ENCODE peak calls at places on chromosomes 2 and 18, in nine cellular contexts. Y is AG08395; O is occipital lobe; V is stimulated activated CD8-positive, alpha-beta memory T cell treated with anti-CD3 and anti-CD28 coated beads, Interleukin-2, amount 100 ng/mL, for 48 hours; U is endodermal cell; S is body of pancreas; G is fibroblast of pulmonary artery; T is cardiac muscle cell; H is stimulated activated CD4-positive, alpha-beta T cell treated with anti-CD3 and anti-CD28 coated beads, Interleukin-4, amount 100 ng/mL, for 4 hours. E is an unnamed sample.

GRCh38 chr2:169109502-169110409 is 40.4 kb downstream of the DHRS9 start:
- DNase-seq in Y (peak), O (peak), V (peak), U (peak), S (peak), G (peak), T (peak), H (peak), E (peak)

GRCh38 chr2:36568533-36569246 is 29.3 kb downstream of the FEZ2 start:
- DNase-seq in Y (peak), O (no peak), V (no peak), U (no peak), S (no peak), G (peak), T (no peak), H (no peak), E (no peak)

GRCh38 chr18:63237911-63238710 is 81.5 kb downstream of the BCL2 start:
- DNase-seq in Y (peak), O (no peak), V (no peak), U (peak), S (peak), G (peak), T (peak), H (no peak), E (no peak)

GRCh38 chr2:231545105-231545902 is 15.1 kb upstream of the NMUR1 start:
- DNase-seq in Y (no peak), O (no peak), V (peak), U (no peak), S (no peak), G (peak), T (no peak), H (peak), E (no peak)

GRCh38 chr2:137987011-137987410 is 22.7 kb downstream of the HNMT start:
- DNase-seq in Y (no peak), O (no peak), V (no peak), U (no peak), S (no peak), G (no peak), T (no peak), H (no peak), E (no peak)

GRCh38 chr2:120857931-120858330 is 122.3 kb downstream of the GLI2 start:
- DNase-seq in Y (no peak), O (no peak), V (no peak), U (no peak), S (no peak), G (no peak), T (no peak), H (no peak), E (no peak)

GRCh38 chr2:29632018-29632417 is 289.4 kb downstream of the ALK start:
- DNase-seq in Y (peak), O (no peak), V (no peak), U (no peak), S (no peak), G (no peak), T (no peak), H (no peak), E (no peak)

GRCh38 chr2:64908406-64908805 is 80.8 kb upstream of the SLC1A4 start:
- DNase-seq in Y (no peak), O (no peak), V (no peak), U (no peak), S (no peak), G (no peak), T (no peak), H (no peak), E (no peak)

GRCh38 chr18:79506191-79507075 is 110.7 kb downstream of the NFATC1 start:
- DNase-seq in Y (peak), O (no peak), V (no peak), U (no peak), S (no peak), G (peak), T (no peak), H (no peak), E (peak)

GRCh38 chr2:197092431-197092830 is 165.9 kb upstream of the PGAP1 start:
- DNase-seq in Y (peak), O (no peak), V (no peak), U (no peak), S (no peak), G (peak), T (no peak), H (no peak), E (no peak)

GRCh38 chr2:157810037-157810436 is 66.1 kb downstream of the ACVR1 start:
- DNase-seq in Y (no peak), O (no peak), V (no peak), U (no peak), S (no peak), G (peak), T (no peak), H (no peak), E (no peak)

GRCh38 chr2:11155326-11156059 is at the start of gene SLC66A3:
- DNase-seq in Y (no peak), O (no peak), V (no peak), U (no peak), S (no peak), G (peak), T (peak), H (no peak), E (no peak)

GRCh38 chr2:165251361-165251760 is 12.1 kb downstream of the SCN2A start:
- DNase-seq in Y (no peak), O (no peak), V (no peak), U (no peak), S (no peak), G (no peak), T (no peak), H (no peak), E (no peak)

GRCh38 chr2:221895366-221896121 is 323.4 kb upstream of the EPHA4 start:
- DNase-seq in Y (no peak), O (peak), V (no peak), U (no peak), S (no peak), G (peak), T (no peak), H (no peak), E (peak)

GRCh38 chr2:136486115-136486514 is 279.2 kb upstream of the THSD7B start:
- DNase-seq in Y (no peak), O (no peak), V (no peak), U (no peak), S (no peak), G (no peak), T (no peak), H (no peak), E (no peak)

GRCh38 chr2:169659314-169659713 is 34.9 kb downstream of the CFAP210 start:
- DNase-seq in Y (no peak), O (no peak), V (no peak), U (no peak), S (no peak), G (no peak), T (no peak), H (no peak), E (no peak)

E was measured in dorsolateral prefrontal cortex.